ENCODE peak calls at places on chromosomes 3 and 15, in five cellular contexts. O is HCT116, R is uterus, D is prostate gland, K is stomach. I is an unnamed sample.

GRCh38 chr15:82832601-82833209 is 23.3 kb downstream of the WHAMM start:
- DNase-seq in O (peak), R (no peak), D (no peak), K (no peak), I (no peak)

GRCh38 chr3:66414846-66415245 is 86.0 kb downstream of the LRIG1 start:
- DNase-seq in O (no peak), R (no peak), D (no peak), K (no peak), I (no peak)

GRCh38 chr3:44468572-44469520 is 8.6 kb downstream of the ZNF445 start:
- DNase-seq in O (peak), R (no peak), D (no peak), K (no peak), I (no peak)

GRCh38 chr15:78726870-78727551 is 84.3 kb downstream of the ADAMTS7 start:
- DNase-seq in O (peak), R (no peak), D (no peak), K (peak), I (no peak)

GRCh38 chr3:141367038-141367730 is 1.1 kb upstream of the ZBTB38 start:
- DNase-seq in O (peak), R (peak), D (no peak), K (no peak), I (peak)

GRCh38 chr3:157445897-157446296 is 9.2 kb downstream of the PTX3 start:
- DNase-seq in O (no peak), R (no peak), D (no peak), K (no peak), I (no peak)

GRCh38 chr15:56869573-56869972 is 48.9 kb upstream of the TCF12 start:
- DNase-seq in O (peak), R (peak), D (no peak), K (peak), I (no peak)

GRCh38 chr3:20043398-20043797 is 3.2 kb downstream of the KAT2B start:
- DNase-seq in O (no peak), R (peak), D (peak), K (peak), I (no peak)

GRCh38 chr15:20340931-20341661 is 200.5 kb downstream of the GOLGA6L6 start:
- DNase-seq in O (no peak), R (peak), D (peak), K (peak), I (no peak)

GRCh38 chr3:47588053-47588452 is 9.4 kb upstream of the CSPG5 start:
- DNase-seq in O (no peak), R (no peak), D (no peak), K (no peak), I (no peak)

GRCh38 chr3:133506215-133506901 is 67.1 kb upstream of the CDV3 start:
- DNase-seq in O (no peak), R (no peak), D (no peak), K (no peak), I (no peak)

GRCh38 chr3:100159564-100160153 is 45.4 kb upstream of the FILIP1L start:
- DNase-seq in O (no peak), R (no peak), D (no peak), K (no peak), I (no peak)

GRCh38 chr15:52559583-52559982 is 9.2 kb downstream of the ARPP19 start:
- DNase-seq in O (no peak), R (no peak), D (no peak), K (no peak), I (no peak)

GRCh38 chr3:48194446-48195071 is 6.3 kb upstream of the CDC25A start:
- DNase-seq in O (peak), R (peak), D (peak), K (peak), I (peak)

GRCh38 chr15:71440479-71441071 is 325.3 kb downstream of the THSD4 start:
- DNase-seq in O (peak), R (no peak), D (no peak), K (no peak), I (no peak)

GRCh38 chr3:36714343-36714742 is 50.0 kb downstream of the DCLK3 start:
- DNase-seq in O (no peak), R (no peak), D (no peak), K (no peak), I (no peak)

GRCh38 chr15:28273468-28273867 is 48.5 kb downstream of the HERC2 start:
- DNase-seq in O (no peak), R (no peak), D (no peak), K (no peak), I (no peak)

GRCh38 chr3:37853691-37854413 is 7.8 kb upstream of the CTDSPL start:
- DNase-seq in O (no peak), R (no peak), D (peak), K (peak), I (no peak)
- TF ChIP-seq POLR2A in O (no peak), R (no peak), D (no peak), K (no peak), I (no peak)

GRCh38 chr3:49723301-49723630 is 485 bp downstream of the GMPPB start:
- DNase-seq in O (peak), R (peak), D (peak), K (peak), I (no peak)
- TF ChIP-seq POLR2A in O (no peak), R (no peak), D (no peak), K (no peak), I (no peak)

GRCh38 chr15:77070500-77071337 is at the start of gene TSPAN3:
- DNase-seq in O (peak), R (peak), D (peak), K (peak), I (peak)
- TF ChIP-seq POLR2A in O (peak), R (peak), D (peak), K (no peak), I (peak)

GRCh38 chr3:145333931-145334330 is 827.1 kb downstream of the PLOD2 start:
- DNase-seq in O (no peak), R (no peak), D (no peak), K (no peak), I (no peak)
- TF ChIP-seq POLR2A in O (no peak), R (no peak), D (no peak), K (no peak), I (no peak)

DNA sequence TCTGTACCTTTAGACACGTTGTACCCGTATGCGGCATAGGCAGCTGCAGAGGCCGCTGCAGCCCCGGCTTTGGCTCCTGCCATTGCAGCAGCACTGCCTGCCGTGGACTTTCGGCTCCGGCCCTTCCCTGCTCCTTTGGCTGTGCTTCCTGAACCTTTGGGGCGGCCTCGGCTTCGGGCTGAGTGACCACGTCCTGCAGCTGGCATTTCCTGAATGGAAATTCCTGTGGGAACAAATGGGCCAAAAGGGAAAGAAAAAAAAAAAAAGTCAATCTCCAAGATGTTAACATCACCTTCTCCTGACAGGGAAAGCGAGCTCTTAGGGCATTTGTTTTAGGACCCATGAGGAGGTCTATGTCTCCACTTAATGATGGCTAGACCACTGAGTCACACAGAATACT is 29.6 kb downstream of the CHAC1 start:
- DNase-seq in O (no peak), R (peak), D (no peak), K (no peak), I (peak)
- TF ChIP-seq POLR2A in O (no peak), R (no peak), D (no peak), K (no peak), I (no peak)

GRCh38 chr15:96332854-96333193 is 2.3 kb downstream of the NR2F2 start:
- DNase-seq in O (no peak), R (no peak), D (no peak), K (no peak), I (no peak)

GRCh38 chr15:96331942-96332853 is 1.7 kb downstream of the NR2F2 start:
- DNase-seq in O (no peak), R (no peak), D (no peak), K (no peak), I (no peak)

GRCh38 chr15:96334705-96335428 is 4.4 kb downstream of the NR2F2 start:
- DNase-seq in O (no peak), R (no peak), D (no peak), K (no peak), I (no peak)

GRCh38 chr15:96334017-96334704 is 3.7 kb downstream of the NR2F2 start:
- DNase-seq in O (no peak), R (no peak), D (no peak), K (no peak), I (no peak)

GRCh38 chr15:96333194-96334016 is 2.9 kb downstream of the NR2F2 start:
- DNase-seq in O (no peak), R (no peak), D (no peak), K (no peak), I (no peak)
- TF ChIP-seq POLR2A in O (no peak), R (no peak), D (no peak), K (no peak), I (no peak)

GRCh38 chr3:150784747-150785125 is 21.8 kb upstream of the SIAH2 start:
- DNase-seq in O (no peak), R (no peak), D (no peak), K (no peak), I (no peak)
- TF ChIP-seq POLR2A in O (no peak), R (no peak), D (no peak), K (no peak), I (no peak)

GRCh38 chr15:75347222-75348033 is 589 bp downstream of the NEIL1 start:
- DNase-seq in O (peak), R (peak), D (peak), K (peak), I (no peak)

GRCh38 chr15:75346796-75347221 is at the start of gene NEIL1:
- DNase-seq in O (peak), R (no peak), D (no peak), K (peak), I (no peak)

GRCh38 chr15:75348034-75348562 is 1.3 kb downstream of the NEIL1 start:
- DNase-seq in O (no peak), R (no peak), D (no peak), K (no peak), I (no peak)

GRCh38 chr15:75349851-75350588 is 3.2 kb downstream of the NEIL1 start:
- DNase-seq in O (no peak), R (no peak), D (no peak), K (peak), I (no peak)

GRCh38 chr15:75348563-75349350 is 1.9 kb downstream of the NEIL1 start:
- DNase-seq in O (no peak), R (no peak), D (no peak), K (peak), I (no peak)
- TF ChIP-seq POLR2A in O (no peak), R (no peak), D (no peak), K (no peak), I (no peak)

DNA sequence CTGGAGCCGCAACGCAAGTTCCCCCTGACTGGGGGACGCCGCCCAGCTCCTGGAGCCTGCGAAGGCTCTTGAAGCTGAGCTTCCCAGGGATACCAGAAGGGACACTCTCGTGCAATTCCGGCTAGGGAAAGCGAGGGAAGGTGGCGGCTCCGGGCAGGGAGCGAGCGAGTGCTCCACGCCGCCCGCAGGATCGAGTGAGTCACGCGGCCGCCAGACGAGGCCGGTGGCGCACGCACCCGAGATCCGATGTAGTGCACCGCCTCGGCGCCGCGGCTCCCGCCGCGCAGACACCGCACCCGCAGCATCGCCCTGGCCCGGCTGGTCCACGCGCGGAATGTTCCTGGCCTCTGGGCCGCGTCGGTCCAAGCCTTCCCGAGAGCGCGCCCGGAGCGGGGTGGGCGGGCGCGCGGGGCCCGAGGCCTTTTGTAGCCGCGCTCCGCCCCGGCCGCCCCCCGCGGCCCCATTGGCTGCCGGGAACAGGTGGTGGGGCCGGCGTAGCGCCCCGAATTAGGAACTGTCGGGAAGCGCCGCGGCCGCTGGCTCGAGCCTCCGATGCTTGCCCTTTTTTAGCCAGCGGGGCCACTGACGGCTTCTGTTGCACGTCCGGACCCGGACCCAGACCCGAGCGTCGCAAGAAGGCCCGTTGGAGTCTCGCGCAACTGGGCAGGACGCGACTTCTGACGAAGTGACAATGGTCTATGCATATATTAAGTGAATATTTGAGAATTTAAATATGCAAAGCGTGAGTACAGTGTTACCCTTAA is at the start of gene GATM:
- DNase-seq in O (no peak), R (peak), D (peak), K (peak), I (peak)
- TF ChIP-seq POLR2A in O (no peak), R (peak), D (no peak), K (no peak), I (no peak)

I was measured in H54.